ENCODE peak calls at places on chromosomes 13 and 19, in seven cellular contexts. L is LHCN-M2, V is activated T-helper 1 cell treated with Interleukin-2 at 50 U/mL for 16 hours, S is stromal cell of bone marrow, J is cerebellar nuclear complex, F is iPS DF 6.9, E is left ventricle myocardium superior. I is an unnamed sample.
A peak's percentile ranks its signal among the peaks of the same experiment; 100 is the strongest.

GRCh38 chr13:45136741-45137500 is 16.6 kb downstream of the GTF2F2 start:
- DNase-seq in F (no peak), E (no peak), S (no peak), L (no peak), V (no peak), J (no peak), I (no peak)

GRCh38 chr19:13044160-13044853 is 49.0 kb downstream of the NFIX start:
- DNase-seq in J (no peak), E (no peak), S (no peak), L (no peak), F (no peak), V (no peak), I (no peak)

GRCh38 chr19:50204811-50205675 is 1.6 kb downstream of the MYH14 start:
- DNase-seq in E (peak; percentile 85), V (no peak), L (no peak), J (peak; percentile 16), S (no peak), F (no peak), I (peak; percentile 79)

GRCh38 chr13:110575322-110576069 is 14.0 kb upstream of the RAB20 start:
- DNase-seq in J (no peak), S (no peak), F (no peak), V (no peak), E (peak; percentile 43), L (peak; percentile 41), I (no peak)

GRCh38 chr13:38866649-38867048 is 124.0 kb downstream of the STOML3 start:
- DNase-seq in E (no peak), S (no peak), J (no peak), V (no peak), F (no peak), L (peak; percentile 2), I (no peak)

GRCh38 chr19:57546513-57546912 is 13.2 kb downstream of the ZNF550 start:
- DNase-seq in F (no peak), L (no peak), E (no peak), J (no peak), S (no peak), V (no peak), I (no peak)

GRCh38 chr19:4284176-4284958 is 5.3 kb downstream of the SHD start:
- DNase-seq in V (no peak), L (peak; percentile 29), S (no peak), J (no peak), E (no peak), F (peak; percentile 90), I (no peak)

GRCh38 chr19:58497634-58498170 is 14.1 kb downstream of the SLC27A5 start:
- DNase-seq in L (no peak), F (no peak), S (no peak), E (no peak), J (no peak), V (no peak), I (no peak)

GRCh38 chr19:6947745-6948144 is 60.4 kb downstream of the ADGRE1 start:
- DNase-seq in J (no peak), V (no peak), S (peak; percentile 2), E (no peak), F (no peak), L (peak; percentile 17), I (no peak)

GRCh38 chr13:98466634-98467236 is 110.2 kb downstream of the STK24 start:
- DNase-seq in S (no peak), V (peak; percentile 19), F (no peak), J (no peak), E (peak; percentile 60), L (peak; percentile 50), I (no peak)

GRCh38 chr19:16104722-16105121 is 7.0 kb upstream of the RAB8A start:
- DNase-seq in J (no peak), F (no peak), L (no peak), E (no peak), V (no peak), S (no peak), I (no peak)

GRCh38 chr19:45878043-45878794 is 7.7 kb downstream of the IRF2BP1 start:
- DNase-seq in L (no peak), J (no peak), E (no peak), V (no peak), S (no peak), F (no peak), I (no peak)

I was measured in heart left ventricle.